ENCODE peak calls at places on chromosomes 12 and 14, in ten cellular contexts. K is GM04503; O is 8988T; W is stimulated activated CD4-positive, alpha-beta T cell treated with anti-CD3 and anti-CD28 coated beads, Interleukin-2, amount 100 ng/mL, for 48 hours; H is MCF 10A; M is AG08396; J is anterior cingulate cortex; D is T follicular helper cell; C is fibroblast of the conjunctiva; N is fibroblast of lung. F is an unnamed sample.

GRCh38 chr12:101172316-101172715 is 37.7 kb downstream of the SLC5A8 start:
- DNase-seq in K (no peak), O (peak), M (peak), N (peak), J (no peak), D (no peak), H (no peak), W (no peak), C (no peak), F (peak)

GRCh38 chr14:101673873-101674272 is 87.6 kb upstream of the PPP2R5C start:
- DNase-seq in H (no peak), M (no peak), N (no peak), W (no peak), O (no peak), D (no peak), J (no peak), K (no peak), C (no peak), F (no peak)

GRCh38 chr12:23535441-23535840 is 414.0 kb downstream of the SOX5 start:
- DNase-seq in N (no peak), W (no peak), K (no peak), C (no peak), M (no peak), D (no peak), H (no peak), J (no peak), O (no peak), F (no peak)

GRCh38 chr12:109735825-109736551 is 22.4 kb downstream of the FAM222A start:
- DNase-seq in O (no peak), H (no peak), J (no peak), C (no peak), K (no peak), N (no peak), M (no peak), D (no peak), W (no peak), F (no peak)

GRCh38 chr12:108271951-108272729 is 67.0 kb downstream of the CMKLR1 start:
- DNase-seq in K (no peak), H (peak), D (no peak), M (no peak), O (no peak), N (no peak), J (no peak), C (no peak), W (no peak), F (no peak)

GRCh38 chr14:72558721-72559120 is 335.2 kb downstream of the DPF3 start:
- DNase-seq in J (no peak), N (peak), D (no peak), M (peak), W (no peak), K (peak), O (no peak), C (peak), H (peak), F (no peak)

GRCh38 chr14:52068741-52069616 is at the start of gene NID2:
- DNase-seq in O (no peak), D (no peak), H (no peak), M (peak), C (peak), W (peak), N (peak), K (peak), J (peak), F (peak)

GRCh38 chr12:98580695-98581094 is 12.8 kb upstream of the SLC25A3 start:
- DNase-seq in C (no peak), D (no peak), W (no peak), M (no peak), J (no peak), K (no peak), H (no peak), O (no peak), N (no peak), F (no peak)

GRCh38 chr12:70852416-70853150 is 68.0 kb downstream of the PTPRR start:
- DNase-seq in N (no peak), C (no peak), O (no peak), K (no peak), M (no peak), D (no peak), W (no peak), H (no peak), J (no peak), F (no peak)

F was measured in hepatocyte.